ENCODE peak calls at places on chromosomes 2 and 18, in five cellular contexts. One of them, this sample, is unnamed.

GRCh38 chr2:172869861-172870260 is 134.2 kb downstream of the RAPGEF4 start:
- DNase-seq in HT-29: no peak
- DNase-seq in thoracic aorta: no peak
- DNase-seq in left cardiac atrium: no peak
- DNase-seq in psoas muscle: no peak
- DNase-seq in this sample: no peak

GRCh38 chr2:38218995-38219394 is 143.0 kb upstream of the CYP1B1 start:
- DNase-seq in HT-29: no peak
- DNase-seq in thoracic aorta: no peak
- DNase-seq in left cardiac atrium: no peak
- DNase-seq in psoas muscle: no peak
- DNase-seq in this sample: no peak

GRCh38 chr2:55050133-55050994 is at the start of gene RTN4:
- DNase-seq in HT-29: peak
- DNase-seq in thoracic aorta: peak
- DNase-seq in left cardiac atrium: peak
- DNase-seq in psoas muscle: peak
- DNase-seq in this sample: peak

GRCh38 chr18:32469190-32469611 is 1.5 kb downstream of the GAREM1 start:
- DNase-seq in HT-29: peak
- DNase-seq in thoracic aorta: no peak
- DNase-seq in left cardiac atrium: peak
- DNase-seq in psoas muscle: peak
- DNase-seq in this sample: no peak

GRCh38 chr2:160006466-160006865 is 55.9 kb downstream of the PLA2R1 start:
- DNase-seq in HT-29: no peak
- DNase-seq in thoracic aorta: no peak
- DNase-seq in left cardiac atrium: no peak
- DNase-seq in psoas muscle: no peak
- DNase-seq in this sample: no peak

GRCh38 chr18:74182335-74182734 is 34.0 kb downstream of the TIMM21 start:
- DNase-seq in HT-29: no peak
- DNase-seq in thoracic aorta: no peak
- DNase-seq in left cardiac atrium: no peak
- DNase-seq in psoas muscle: no peak
- DNase-seq in this sample: no peak

GRCh38 chr2:134402385-134402784 is 148.5 kb downstream of the MGAT5 start:
- DNase-seq in HT-29: no peak
- DNase-seq in thoracic aorta: no peak
- DNase-seq in left cardiac atrium: peak
- DNase-seq in psoas muscle: peak
- DNase-seq in this sample: no peak

GRCh38 chr2:45825001-45825651 is 173.7 kb downstream of the PRKCE start:
- DNase-seq in HT-29: no peak
- DNase-seq in thoracic aorta: no peak
- DNase-seq in left cardiac atrium: no peak
- DNase-seq in psoas muscle: no peak
- DNase-seq in this sample: no peak

GRCh38 chr2:54013996-54014395 is 43.2 kb upstream of the PSME4 start:
- DNase-seq in HT-29: no peak
- DNase-seq in thoracic aorta: no peak
- DNase-seq in left cardiac atrium: no peak
- DNase-seq in psoas muscle: no peak
- DNase-seq in this sample: no peak

GRCh38 chr2:153595939-153596338 is 117.4 kb upstream of the RPRM start:
- DNase-seq in HT-29: no peak
- DNase-seq in thoracic aorta: no peak
- DNase-seq in left cardiac atrium: no peak
- DNase-seq in psoas muscle: no peak
- DNase-seq in this sample: no peak

GRCh38 chr2:15941483-15941853 is 1.1 kb downstream of the MYCN start:
- DNase-seq in HT-29: no peak
- DNase-seq in thoracic aorta: no peak
- DNase-seq in left cardiac atrium: no peak
- DNase-seq in psoas muscle: no peak
- DNase-seq in this sample: no peak

GRCh38 chr2:110157153-110157793 is 41.7 kb upstream of the MALL start:
- DNase-seq in HT-29: peak
- DNase-seq in thoracic aorta: no peak
- DNase-seq in left cardiac atrium: no peak
- DNase-seq in psoas muscle: no peak
- DNase-seq in this sample: no peak

This sample was measured in omental fat pad.